ENCODE peak calls at places on chromosomes 5 and 9, in five cellular contexts. P is astrocyte; B is CD4-positive, CD25-positive, alpha-beta regulatory T cell; Z is cardiac muscle cell; Y is Peyer's patch. C is an unnamed sample.

GRCh38 chr5:115360036-115360685 is 63.7 kb upstream of the CCDC112 start:
- DNase-seq in P (peak; percentile 60), Y (no peak), B (no peak), Z (peak; percentile 39), C (no peak)

GRCh38 chr9:136532799-136533774 is 12.8 kb downstream of the NOTCH1 start:
- DNase-seq in Z (no peak), B (peak; percentile 86), P (no peak), Y (peak; percentile 78), C (peak; percentile 74)

GRCh38 chr5:116872986-116873385 is 298.4 kb upstream of the SEMA6A start:
- DNase-seq in Z (peak; percentile 51), B (no peak), P (no peak), Y (no peak), C (no peak)

GRCh38 chr9:121885345-121885901 is 207.7 kb downstream of the TTLL11 start:
- DNase-seq in Y (no peak), B (no peak), Z (no peak), P (peak; percentile 93), C (no peak)

GRCh38 chr5:135565691-135566421 is 12.9 kb downstream of the CXCL14 start:
- DNase-seq in Z (peak; percentile 71), P (peak; percentile 10), Y (peak; percentile 51), B (peak; percentile 54), C (peak; percentile 69)

GRCh38 chr5:127875235-127876021 is 172.2 kb downstream of the CCDC192 start:
- DNase-seq in B (peak; percentile 32), Z (peak; percentile 84), P (peak; percentile 36), Y (peak; percentile 24), C (no peak)

GRCh38 chr9:122036988-122037387 is 56.1 kb downstream of the TTLL11 start:
- DNase-seq in Z (peak; percentile 37), B (no peak), P (peak; percentile 58), Y (no peak), C (no peak)

GRCh38 chr5:1131191-1131621 is 19.3 kb upstream of the SLC12A7 start:
- DNase-seq in Z (no peak), B (no peak), Y (no peak), P (no peak), C (no peak)

GRCh38 chr9:36029765-36030528 is 6.8 kb upstream of the RECK start:
- DNase-seq in B (no peak), P (peak; percentile 96), Z (peak; percentile 96), Y (no peak), C (no peak)

GRCh38 chr5:76579166-76579765 is 43.9 kb downstream of the F2RL2 start:
- DNase-seq in Y (no peak), Z (peak; percentile 9), P (peak; percentile 27), B (no peak), C (no peak)

GRCh38 chr9:125650271-125650737 is 56.7 kb downstream of the MAPKAP1 start:
- DNase-seq in P (peak; percentile 64), Y (no peak), Z (peak; percentile 67), B (no peak), C (no peak)

GRCh38 chr5:74040065-74040551 is 414.1 kb downstream of the ARHGEF28 start:
- DNase-seq in B (no peak), Y (no peak), Z (peak; percentile 73), P (peak; percentile 92), C (no peak)

GRCh38 chr5:116651653-116652052 is 77.0 kb upstream of the SEMA6A start:
- DNase-seq in P (no peak), Z (no peak), B (no peak), Y (no peak), C (no peak)

GRCh38 chr9:127574089-127574921 is 37.8 kb upstream of the STXBP1 start:
- DNase-seq in Y (no peak), B (no peak), P (no peak), Z (peak; percentile 38), C (no peak)

DNA sequence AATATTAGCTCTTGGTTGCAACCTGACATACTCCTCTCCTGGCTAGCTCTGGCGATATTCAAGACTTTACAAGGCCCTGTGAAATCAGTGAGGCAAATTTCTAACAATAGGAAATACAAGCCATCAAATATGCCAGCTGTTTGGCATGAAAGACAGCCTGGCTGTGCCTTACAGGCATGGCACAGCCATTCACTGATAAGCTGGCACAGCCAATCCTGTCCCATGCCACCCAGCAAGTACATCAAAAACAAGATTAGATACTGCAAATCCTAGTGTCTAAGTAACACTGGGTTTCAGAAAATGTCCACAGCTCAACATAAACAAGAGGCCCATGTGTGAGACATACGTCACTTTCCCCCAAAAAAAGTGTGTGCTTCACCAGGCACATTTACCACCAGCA is 1045.8 kb upstream of the DMAC1 start:
- DNase-seq in Y (no peak), Z (no peak), B (no peak), P (no peak), C (no peak)
- H3K27ac ChIP-seq in Y (no peak overlapping the region), Z (peak overlapping the region; percentile 31), B (no peak overlapping the region), P (no peak overlapping the region), C (no peak overlapping the region)

DNA sequence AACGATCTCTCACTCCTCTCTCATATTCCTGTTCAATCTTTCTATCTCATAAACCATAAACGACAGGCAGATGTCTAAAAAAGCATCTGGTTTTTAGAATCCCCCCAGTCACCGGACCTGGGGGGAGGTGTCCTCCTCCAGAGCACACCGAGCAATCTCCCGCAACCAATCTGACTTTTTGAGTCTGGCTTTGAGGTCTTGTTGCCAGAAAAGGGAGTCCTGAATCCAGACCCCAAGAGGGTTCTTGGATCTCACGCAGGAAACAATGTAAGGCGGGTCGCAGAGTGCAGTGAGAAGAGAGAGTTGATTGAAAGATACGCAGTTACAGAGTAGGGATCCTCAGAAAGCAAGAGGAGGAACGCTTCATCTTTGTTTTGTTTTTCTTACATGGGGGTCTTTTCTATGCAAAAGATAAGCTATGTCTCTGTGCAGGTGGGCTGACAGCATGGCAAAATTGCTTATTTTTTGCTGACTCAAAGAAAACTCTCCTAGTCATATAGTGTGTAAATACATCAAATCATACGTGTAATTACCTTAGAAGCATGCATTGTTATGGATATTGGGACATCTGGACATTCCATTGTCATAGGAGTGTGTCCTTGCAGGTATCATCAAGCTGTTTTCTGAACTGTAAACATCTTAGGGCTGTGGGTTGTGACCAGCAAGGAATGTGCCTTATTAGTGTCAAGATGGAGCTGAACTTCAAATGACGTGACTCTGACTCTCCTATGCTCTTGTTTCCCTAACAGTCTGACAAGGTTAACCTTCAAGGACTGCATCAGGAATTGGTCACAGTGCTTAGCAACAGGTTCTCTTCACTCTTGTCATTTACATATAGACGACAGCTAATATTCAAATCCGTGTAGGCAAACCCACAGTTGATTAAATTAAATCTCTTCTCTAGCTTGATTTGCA is 159.3 kb upstream of the DAPK1 start:
- DNase-seq in B (no peak), Y (no peak), P (no peak), Z (no peak), C (no peak)
- H3K27ac ChIP-seq in B (no peak overlapping the region), Y (no peak overlapping the region), P (no peak overlapping the region), Z (no peak overlapping the region), C (no peak overlapping the region)

GRCh38 chr9:6564868-6565267 is 80.7 kb downstream of the GLDC start:
- DNase-seq in Y (no peak), Z (peak; percentile 93), P (no peak), B (no peak), C (no peak)
- H3K27ac ChIP-seq in Y (no peak overlapping the region), Z (no peak overlapping the region), P (peak overlapping the region; percentile 100), B (no peak overlapping the region), C (no peak overlapping the region)

DNA sequence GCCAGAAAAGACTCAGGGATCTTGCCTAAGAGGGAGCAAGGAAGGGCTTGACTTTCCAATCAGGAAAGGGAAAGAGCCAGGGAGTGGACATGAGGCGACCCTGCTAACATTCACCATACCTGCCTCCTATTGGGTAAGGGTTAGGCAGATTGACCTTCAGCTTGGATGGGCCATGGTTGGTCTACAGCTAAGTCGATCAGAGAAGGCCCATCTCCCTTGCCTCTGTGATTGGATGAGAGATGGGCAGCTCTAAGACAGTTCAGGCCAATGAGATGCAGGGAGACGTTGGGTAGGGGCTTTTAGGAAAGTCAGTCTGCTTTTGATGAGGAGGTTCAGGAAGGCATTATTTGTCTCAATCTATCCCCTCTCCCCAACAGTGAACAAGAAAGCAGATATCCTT is 135.0 kb upstream of the STC2 start:
- DNase-seq in P (no peak), B (no peak), Y (no peak), Z (no peak), C (no peak)
- H3K27ac ChIP-seq in P (no peak overlapping the region), B (no peak overlapping the region), Y (no peak overlapping the region), Z (no peak overlapping the region), C (no peak overlapping the region)

DNA sequence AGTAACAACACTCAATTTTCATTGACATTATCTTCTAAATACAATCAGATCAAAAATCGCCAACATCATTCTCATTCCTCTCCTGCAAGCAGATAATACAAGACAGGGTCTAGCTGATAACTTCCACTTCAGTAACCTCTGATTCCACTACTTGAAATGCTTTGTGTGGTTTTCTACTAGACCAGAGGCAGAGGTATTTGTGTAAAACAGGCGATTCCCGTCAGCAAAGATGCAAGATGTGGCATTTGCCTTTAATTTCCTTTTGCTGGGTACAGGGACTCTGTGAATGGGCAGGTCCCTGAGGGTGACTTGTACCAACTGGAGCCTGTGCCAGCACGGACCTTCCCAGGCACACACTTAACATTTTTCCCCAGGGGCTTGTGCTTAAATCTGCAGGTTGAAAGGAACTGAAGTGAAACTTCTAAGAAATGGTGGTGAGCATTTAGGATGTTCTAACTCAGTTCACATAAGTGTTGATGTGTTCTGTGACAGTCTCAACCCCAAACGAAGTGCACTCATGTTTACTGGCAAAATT is 625.5 kb upstream of the WWC1 start:
- DNase-seq in Y (no peak), P (peak; percentile 67), B (no peak), Z (no peak), C (no peak)
- H3K27ac ChIP-seq in Y (no peak overlapping the region), P (no peak overlapping the region), B (no peak overlapping the region), Z (peak overlapping the region; percentile 9), C (no peak overlapping the region)

GRCh38 chr9:104977168-104977567 is 49.2 kb upstream of the ABCA1 start:
- DNase-seq in Z (no peak), Y (no peak), B (no peak), P (no peak), C (no peak)

GRCh38 chr9:104980039-104980654 is 52.2 kb upstream of the ABCA1 start:
- DNase-seq in Z (no peak), Y (no peak), B (no peak), P (no peak), C (no peak)

GRCh38 chr9:104976196-104976595 is 48.2 kb upstream of the ABCA1 start:
- DNase-seq in P (no peak), B (no peak), Z (no peak), Y (no peak), C (no peak)

GRCh38 chr9:104974053-104974983 is 46.4 kb upstream of the ABCA1 start:
- DNase-seq in P (no peak), Z (no peak), Y (no peak), B (no peak), C (no peak)

GRCh38 chr9:104977580-104977979 is 49.6 kb upstream of the ABCA1 start:
- DNase-seq in P (no peak), Y (no peak), Z (no peak), B (no peak), C (no peak)
- H3K27ac ChIP-seq in P (no peak overlapping the region), Y (no peak overlapping the region), Z (no peak overlapping the region), B (no peak overlapping the region), C (no peak overlapping the region)

DNA sequence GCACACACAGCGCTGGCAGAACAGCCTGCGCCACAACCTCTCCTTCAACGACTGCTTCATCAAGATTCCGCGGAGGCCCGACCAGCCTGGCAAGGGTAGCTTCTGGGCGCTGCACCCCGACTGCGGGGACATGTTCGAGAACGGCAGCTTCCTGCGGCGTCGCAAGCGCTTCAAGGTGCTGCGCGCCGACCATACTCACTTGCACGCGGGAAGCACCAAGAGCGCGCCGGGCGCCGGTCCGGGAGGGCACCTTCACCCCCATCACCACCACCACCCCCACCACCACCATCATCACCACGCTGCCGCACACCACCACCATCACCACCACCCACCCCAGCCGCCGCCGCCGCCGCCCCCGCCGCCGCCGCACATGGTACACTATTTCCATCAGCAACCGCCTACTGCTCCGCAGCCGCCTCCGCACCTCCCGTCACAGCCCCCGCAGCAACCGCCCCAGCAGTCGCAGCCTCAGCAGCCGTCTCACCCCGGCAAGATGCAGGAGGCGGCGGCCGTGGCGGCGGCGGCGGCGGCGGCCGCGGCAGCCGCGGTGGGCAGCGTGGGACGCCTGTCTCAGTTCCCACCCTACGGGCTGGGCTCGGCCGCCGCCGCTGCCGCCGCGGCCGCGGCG is 469 bp downstream of the FOXB2 start:
- DNase-seq in P (no peak), Y (no peak), B (no peak), Z (no peak), C (no peak)
- H3K27ac ChIP-seq in P (no peak overlapping the region), Y (no peak overlapping the region), B (no peak overlapping the region), Z (no peak overlapping the region), C (no peak overlapping the region)